ENCODE peak calls at places on chromosomes 1 and 21, in eight cellular contexts. One of them, this sample, is unnamed.

GRCh38 chr1:161092621-161093028 is 3.3 kb upstream of the NECTIN4 start:
- DNase-seq in activated CD4-positive, alpha-beta T cell treated with anti-CD3 and anti-CD28 coated beads, Interleukin-2, amount 10 ng/mL, durations not matched to agents 7 days and 5 days: no peak
- DNase-seq in fibroblast of the aortic adventitia: no peak
- DNase-seq in midbrain: no peak
- DNase-seq in A549: no peak
- DNase-seq in heart right ventricle: no peak
- DNase-seq in CMK: no peak
- DNase-seq in cardiac muscle cell: no peak
- DNase-seq in this sample: peak

GRCh38 chr1:241782396-241782795 is 65.6 kb upstream of the EXO1 start:
- DNase-seq in activated CD4-positive, alpha-beta T cell treated with anti-CD3 and anti-CD28 coated beads, Interleukin-2, amount 10 ng/mL, durations not matched to agents 7 days and 5 days: no peak
- DNase-seq in fibroblast of the aortic adventitia: no peak
- DNase-seq in midbrain: no peak
- DNase-seq in A549: no peak
- DNase-seq in heart right ventricle: no peak
- DNase-seq in CMK: no peak
- DNase-seq in cardiac muscle cell: peak
- DNase-seq in this sample: no peak

GRCh38 chr1:14608308-14608707 is 9.8 kb downstream of the KAZN start:
- DNase-seq in activated CD4-positive, alpha-beta T cell treated with anti-CD3 and anti-CD28 coated beads, Interleukin-2, amount 10 ng/mL, durations not matched to agents 7 days and 5 days: no peak
- DNase-seq in fibroblast of the aortic adventitia: no peak
- DNase-seq in midbrain: no peak
- DNase-seq in A549: no peak
- DNase-seq in heart right ventricle: no peak
- DNase-seq in CMK: no peak
- DNase-seq in cardiac muscle cell: no peak
- DNase-seq in this sample: no peak

GRCh38 chr1:226649780-226650179 is 89.3 kb downstream of the ITPKB start:
- DNase-seq in activated CD4-positive, alpha-beta T cell treated with anti-CD3 and anti-CD28 coated beads, Interleukin-2, amount 10 ng/mL, durations not matched to agents 7 days and 5 days: peak
- DNase-seq in fibroblast of the aortic adventitia: peak
- DNase-seq in midbrain: peak
- DNase-seq in A549: no peak
- DNase-seq in heart right ventricle: no peak
- DNase-seq in CMK: peak
- DNase-seq in cardiac muscle cell: peak
- DNase-seq in this sample: no peak

GRCh38 chr1:183586897-183587296 is 3.4 kb downstream of the NCF2 start:
- DNase-seq in activated CD4-positive, alpha-beta T cell treated with anti-CD3 and anti-CD28 coated beads, Interleukin-2, amount 10 ng/mL, durations not matched to agents 7 days and 5 days: no peak
- DNase-seq in fibroblast of the aortic adventitia: no peak
- DNase-seq in midbrain: no peak
- DNase-seq in A549: no peak
- DNase-seq in heart right ventricle: no peak
- DNase-seq in CMK: no peak
- DNase-seq in cardiac muscle cell: no peak
- DNase-seq in this sample: no peak

GRCh38 chr1:43934279-43934985 is 831 bp downstream of the ARTN start:
- DNase-seq in activated CD4-positive, alpha-beta T cell treated with anti-CD3 and anti-CD28 coated beads, Interleukin-2, amount 10 ng/mL, durations not matched to agents 7 days and 5 days: peak
- DNase-seq in fibroblast of the aortic adventitia: peak
- DNase-seq in midbrain: peak
- DNase-seq in A549: peak
- DNase-seq in heart right ventricle: peak
- DNase-seq in CMK: peak
- DNase-seq in cardiac muscle cell: peak
- DNase-seq in this sample: peak

GRCh38 chr1:54239041-54239410 is 39.1 kb downstream of the MRPL37 start:
- DNase-seq in activated CD4-positive, alpha-beta T cell treated with anti-CD3 and anti-CD28 coated beads, Interleukin-2, amount 10 ng/mL, durations not matched to agents 7 days and 5 days: no peak
- DNase-seq in fibroblast of the aortic adventitia: no peak
- DNase-seq in midbrain: no peak
- DNase-seq in A549: no peak
- DNase-seq in heart right ventricle: no peak
- DNase-seq in CMK: no peak
- DNase-seq in cardiac muscle cell: no peak
- DNase-seq in this sample: no peak

GRCh38 chr1:151828931-151829330 is 2.7 kb downstream of the RORC start:
- DNase-seq in activated CD4-positive, alpha-beta T cell treated with anti-CD3 and anti-CD28 coated beads, Interleukin-2, amount 10 ng/mL, durations not matched to agents 7 days and 5 days: no peak
- DNase-seq in fibroblast of the aortic adventitia: peak
- DNase-seq in midbrain: no peak
- DNase-seq in A549: no peak
- DNase-seq in heart right ventricle: peak
- DNase-seq in CMK: peak
- DNase-seq in cardiac muscle cell: peak
- DNase-seq in this sample: no peak

GRCh38 chr1:24926596-24927249 is 3.4 kb downstream of the RUNX3 start:
- DNase-seq in activated CD4-positive, alpha-beta T cell treated with anti-CD3 and anti-CD28 coated beads, Interleukin-2, amount 10 ng/mL, durations not matched to agents 7 days and 5 days: no peak
- DNase-seq in fibroblast of the aortic adventitia: no peak
- DNase-seq in midbrain: no peak
- DNase-seq in A549: no peak
- DNase-seq in heart right ventricle: no peak
- DNase-seq in CMK: no peak
- DNase-seq in cardiac muscle cell: peak
- DNase-seq in this sample: no peak

GRCh38 chr1:29248409-29248808 is 12.1 kb downstream of the PTPRU start:
- DNase-seq in activated CD4-positive, alpha-beta T cell treated with anti-CD3 and anti-CD28 coated beads, Interleukin-2, amount 10 ng/mL, durations not matched to agents 7 days and 5 days: no peak
- DNase-seq in fibroblast of the aortic adventitia: no peak
- DNase-seq in midbrain: no peak
- DNase-seq in A549: no peak
- DNase-seq in heart right ventricle: no peak
- DNase-seq in CMK: no peak
- DNase-seq in cardiac muscle cell: no peak
- DNase-seq in this sample: no peak

GRCh38 chr21:46597896-46598343 is 7.0 kb downstream of the S100B start:
- DNase-seq in activated CD4-positive, alpha-beta T cell treated with anti-CD3 and anti-CD28 coated beads, Interleukin-2, amount 10 ng/mL, durations not matched to agents 7 days and 5 days: no peak
- DNase-seq in fibroblast of the aortic adventitia: no peak
- DNase-seq in midbrain: no peak
- DNase-seq in A549: no peak
- DNase-seq in heart right ventricle: no peak
- DNase-seq in CMK: no peak
- DNase-seq in cardiac muscle cell: no peak
- DNase-seq in this sample: no peak

GRCh38 chr1:206544562-206545257 is 37.4 kb downstream of the RASSF5 start:
- DNase-seq in activated CD4-positive, alpha-beta T cell treated with anti-CD3 and anti-CD28 coated beads, Interleukin-2, amount 10 ng/mL, durations not matched to agents 7 days and 5 days: peak
- DNase-seq in fibroblast of the aortic adventitia: peak
- DNase-seq in midbrain: peak
- DNase-seq in A549: peak
- DNase-seq in heart right ventricle: peak
- DNase-seq in CMK: peak
- DNase-seq in cardiac muscle cell: peak
- DNase-seq in this sample: peak

GRCh38 chr1:230818881-230819280 is 49.4 kb downstream of the C1orf198 start:
- DNase-seq in activated CD4-positive, alpha-beta T cell treated with anti-CD3 and anti-CD28 coated beads, Interleukin-2, amount 10 ng/mL, durations not matched to agents 7 days and 5 days: no peak
- DNase-seq in fibroblast of the aortic adventitia: no peak
- DNase-seq in midbrain: no peak
- DNase-seq in A549: no peak
- DNase-seq in heart right ventricle: no peak
- DNase-seq in CMK: no peak
- DNase-seq in cardiac muscle cell: no peak
- DNase-seq in this sample: no peak

GRCh38 chr1:109636201-109636952 is 16.7 kb downstream of the AMPD2 start:
- DNase-seq in activated CD4-positive, alpha-beta T cell treated with anti-CD3 and anti-CD28 coated beads, Interleukin-2, amount 10 ng/mL, durations not matched to agents 7 days and 5 days: peak
- DNase-seq in fibroblast of the aortic adventitia: peak
- DNase-seq in midbrain: no peak
- DNase-seq in A549: no peak
- DNase-seq in heart right ventricle: no peak
- DNase-seq in CMK: no peak
- DNase-seq in cardiac muscle cell: no peak
- DNase-seq in this sample: no peak

GRCh38 chr1:8424539-8425116 is 106.7 kb downstream of the SLC45A1 start:
- DNase-seq in activated CD4-positive, alpha-beta T cell treated with anti-CD3 and anti-CD28 coated beads, Interleukin-2, amount 10 ng/mL, durations not matched to agents 7 days and 5 days: peak
- DNase-seq in fibroblast of the aortic adventitia: no peak
- DNase-seq in midbrain: no peak
- DNase-seq in A549: no peak
- DNase-seq in heart right ventricle: peak
- DNase-seq in CMK: peak
- DNase-seq in cardiac muscle cell: peak
- DNase-seq in this sample: peak

GRCh38 chr1:183585038-183585437 is 5.2 kb downstream of the NCF2 start:
- DNase-seq in activated CD4-positive, alpha-beta T cell treated with anti-CD3 and anti-CD28 coated beads, Interleukin-2, amount 10 ng/mL, durations not matched to agents 7 days and 5 days: peak
- DNase-seq in fibroblast of the aortic adventitia: no peak
- DNase-seq in midbrain: no peak
- DNase-seq in A549: no peak
- DNase-seq in heart right ventricle: no peak
- DNase-seq in CMK: no peak
- DNase-seq in cardiac muscle cell: no peak
- DNase-seq in this sample: no peak

GRCh38 chr1:42322577-42322976 is 12.5 kb downstream of the FOXJ3 start:
- DNase-seq in activated CD4-positive, alpha-beta T cell treated with anti-CD3 and anti-CD28 coated beads, Interleukin-2, amount 10 ng/mL, durations not matched to agents 7 days and 5 days: no peak
- DNase-seq in fibroblast of the aortic adventitia: peak
- DNase-seq in midbrain: no peak
- DNase-seq in A549: no peak
- DNase-seq in heart right ventricle: no peak
- DNase-seq in CMK: no peak
- DNase-seq in cardiac muscle cell: no peak
- DNase-seq in this sample: no peak

GRCh38 chr1:222037720-222038119 is 295.8 kb upstream of the DUSP10 start:
- DNase-seq in activated CD4-positive, alpha-beta T cell treated with anti-CD3 and anti-CD28 coated beads, Interleukin-2, amount 10 ng/mL, durations not matched to agents 7 days and 5 days: no peak
- DNase-seq in fibroblast of the aortic adventitia: no peak
- DNase-seq in midbrain: no peak
- DNase-seq in A549: no peak
- DNase-seq in heart right ventricle: no peak
- DNase-seq in CMK: no peak
- DNase-seq in cardiac muscle cell: peak
- DNase-seq in this sample: no peak

GRCh38 chr1:110235839-110236682 is 25.9 kb downstream of the KCNC4 start:
- DNase-seq in activated CD4-positive, alpha-beta T cell treated with anti-CD3 and anti-CD28 coated beads, Interleukin-2, amount 10 ng/mL, durations not matched to agents 7 days and 5 days: no peak
- DNase-seq in fibroblast of the aortic adventitia: peak
- DNase-seq in midbrain: no peak
- DNase-seq in A549: no peak
- DNase-seq in heart right ventricle: no peak
- DNase-seq in CMK: no peak
- DNase-seq in cardiac muscle cell: no peak
- DNase-seq in this sample: no peak

GRCh38 chr21:15631342-15631741 is 98.4 kb upstream of the USP25 start:
- DNase-seq in activated CD4-positive, alpha-beta T cell treated with anti-CD3 and anti-CD28 coated beads, Interleukin-2, amount 10 ng/mL, durations not matched to agents 7 days and 5 days: no peak
- DNase-seq in fibroblast of the aortic adventitia: peak
- DNase-seq in midbrain: no peak
- DNase-seq in A549: peak
- DNase-seq in heart right ventricle: no peak
- DNase-seq in CMK: no peak
- DNase-seq in cardiac muscle cell: no peak
- DNase-seq in this sample: no peak

GRCh38 chr1:29398431-29398830 is 162.1 kb downstream of the PTPRU start:
- DNase-seq in activated CD4-positive, alpha-beta T cell treated with anti-CD3 and anti-CD28 coated beads, Interleukin-2, amount 10 ng/mL, durations not matched to agents 7 days and 5 days: no peak
- DNase-seq in fibroblast of the aortic adventitia: peak
- DNase-seq in midbrain: no peak
- DNase-seq in A549: no peak
- DNase-seq in heart right ventricle: no peak
- DNase-seq in CMK: no peak
- DNase-seq in cardiac muscle cell: no peak
- DNase-seq in this sample: no peak

GRCh38 chr1:9317591-9318331 is 25.1 kb downstream of the SPSB1 start:
- DNase-seq in activated CD4-positive, alpha-beta T cell treated with anti-CD3 and anti-CD28 coated beads, Interleukin-2, amount 10 ng/mL, durations not matched to agents 7 days and 5 days: no peak
- DNase-seq in fibroblast of the aortic adventitia: peak
- DNase-seq in midbrain: no peak
- DNase-seq in A549: no peak
- DNase-seq in heart right ventricle: no peak
- DNase-seq in CMK: no peak
- DNase-seq in cardiac muscle cell: no peak
- DNase-seq in this sample: peak

GRCh38 chr1:34488058-34488457 is 266.8 kb upstream of the GJB5 start:
- DNase-seq in activated CD4-positive, alpha-beta T cell treated with anti-CD3 and anti-CD28 coated beads, Interleukin-2, amount 10 ng/mL, durations not matched to agents 7 days and 5 days: no peak
- DNase-seq in fibroblast of the aortic adventitia: no peak
- DNase-seq in midbrain: no peak
- DNase-seq in A549: no peak
- DNase-seq in heart right ventricle: no peak
- DNase-seq in CMK: no peak
- DNase-seq in cardiac muscle cell: no peak
- DNase-seq in this sample: no peak

GRCh38 chr1:54309631-54310366 is 96.4 kb downstream of the SSBP3 start:
- DNase-seq in activated CD4-positive, alpha-beta T cell treated with anti-CD3 and anti-CD28 coated beads, Interleukin-2, amount 10 ng/mL, durations not matched to agents 7 days and 5 days: no peak
- DNase-seq in fibroblast of the aortic adventitia: no peak
- DNase-seq in midbrain: peak
- DNase-seq in A549: no peak
- DNase-seq in heart right ventricle: no peak
- DNase-seq in CMK: no peak
- DNase-seq in cardiac muscle cell: no peak
- DNase-seq in this sample: no peak

GRCh38 chr1:17684810-17685209 is 70.3 kb upstream of the ACTL8 start:
- DNase-seq in activated CD4-positive, alpha-beta T cell treated with anti-CD3 and anti-CD28 coated beads, Interleukin-2, amount 10 ng/mL, durations not matched to agents 7 days and 5 days: no peak
- DNase-seq in fibroblast of the aortic adventitia: no peak
- DNase-seq in midbrain: no peak
- DNase-seq in A549: no peak
- DNase-seq in heart right ventricle: no peak
- DNase-seq in CMK: no peak
- DNase-seq in cardiac muscle cell: no peak
- DNase-seq in this sample: no peak

GRCh38 chr1:29236993-29237905 is 927 bp downstream of the PTPRU start:
- DNase-seq in activated CD4-positive, alpha-beta T cell treated with anti-CD3 and anti-CD28 coated beads, Interleukin-2, amount 10 ng/mL, durations not matched to agents 7 days and 5 days: no peak
- DNase-seq in fibroblast of the aortic adventitia: peak
- DNase-seq in midbrain: no peak
- DNase-seq in A549: no peak
- DNase-seq in heart right ventricle: peak
- DNase-seq in CMK: peak
- DNase-seq in cardiac muscle cell: peak
- DNase-seq in this sample: no peak

GRCh38 chr1:35594005-35594760 is 21.1 kb downstream of the TFAP2E start:
- DNase-seq in activated CD4-positive, alpha-beta T cell treated with anti-CD3 and anti-CD28 coated beads, Interleukin-2, amount 10 ng/mL, durations not matched to agents 7 days and 5 days: no peak
- DNase-seq in fibroblast of the aortic adventitia: no peak
- DNase-seq in midbrain: no peak
- DNase-seq in A549: no peak
- DNase-seq in heart right ventricle: no peak
- DNase-seq in CMK: no peak
- DNase-seq in cardiac muscle cell: no peak
- DNase-seq in this sample: no peak

GRCh38 chr1:182634306-182635072 is 30.3 kb upstream of the RGS16 start:
- DNase-seq in activated CD4-positive, alpha-beta T cell treated with anti-CD3 and anti-CD28 coated beads, Interleukin-2, amount 10 ng/mL, durations not matched to agents 7 days and 5 days: no peak
- DNase-seq in fibroblast of the aortic adventitia: no peak
- DNase-seq in midbrain: no peak
- DNase-seq in A549: no peak
- DNase-seq in heart right ventricle: no peak
- DNase-seq in CMK: no peak
- DNase-seq in cardiac muscle cell: no peak
- DNase-seq in this sample: no peak

GRCh38 chr1:65255088-65256050 is 54.0 kb upstream of the DNAJC6 start:
- DNase-seq in activated CD4-positive, alpha-beta T cell treated with anti-CD3 and anti-CD28 coated beads, Interleukin-2, amount 10 ng/mL, durations not matched to agents 7 days and 5 days: no peak
- DNase-seq in fibroblast of the aortic adventitia: peak
- DNase-seq in midbrain: peak
- DNase-seq in A549: no peak
- DNase-seq in heart right ventricle: peak
- DNase-seq in CMK: no peak
- DNase-seq in cardiac muscle cell: peak
- DNase-seq in this sample: no peak

GRCh38 chr1:160070243-160071163 is 543 bp upstream of the KCNJ10 start:
- DNase-seq in activated CD4-positive, alpha-beta T cell treated with anti-CD3 and anti-CD28 coated beads, Interleukin-2, amount 10 ng/mL, durations not matched to agents 7 days and 5 days: peak
- DNase-seq in fibroblast of the aortic adventitia: peak
- DNase-seq in midbrain: peak
- DNase-seq in A549: peak
- DNase-seq in heart right ventricle: peak
- DNase-seq in CMK: no peak
- DNase-seq in cardiac muscle cell: peak
- DNase-seq in this sample: peak